ENCODE peak calls at places on chromosomes 12 and 14, in ten cellular contexts. X is prostate gland, W is PC-3, A is aorta, T is right lobe of liver, J is esophagus squamous epithelium, Y is suprapubic skin, K is psoas muscle, S is heart left ventricle, I is gastrocnemius medialis. Q is an unnamed sample.

GRCh38 chr14:95683793-95684192 is 2.4 kb upstream of the TCL1B start:
- DNase-seq in T (no peak), S (no peak), I (no peak), X (no peak), K (no peak), J (no peak), W (peak; percentile 23), A (no peak), Y (peak; percentile 72), Q (no peak)

GRCh38 chr14:77197988-77198387 is 16.4 kb downstream of the TMEM63C start:
- DNase-seq in K (no peak), Y (no peak), X (no peak), W (no peak), J (no peak), T (no peak), I (no peak), A (no peak), S (no peak), Q (no peak)

GRCh38 chr12:24360907-24361306 is 411.4 kb upstream of the SOX5 start:
- DNase-seq in Y (no peak), S (no peak), I (no peak), T (no peak), J (no peak), W (no peak), A (no peak), K (no peak), X (no peak), Q (no peak)

GRCh38 chr12:6958609-6959375 is 7.6 kb downstream of the PTPN6 start:
- DNase-seq in A (no peak), X (no peak), J (no peak), K (peak; percentile 30), Y (no peak), S (peak; percentile 54), I (no peak), T (peak; percentile 64), W (no peak), Q (peak; percentile 70)

GRCh38 chr12:19095869-19096480 is 33.6 kb upstream of the PLEKHA5 start:
- DNase-seq in K (no peak), X (no peak), Y (no peak), A (no peak), I (no peak), S (no peak), J (no peak), T (no peak), W (peak; percentile 62), Q (no peak)

GRCh38 chr12:48311313-48311712 is 39.4 kb downstream of the ZNF641 start:
- DNase-seq in K (no peak), W (no peak), I (no peak), S (no peak), T (no peak), J (no peak), Y (no peak), A (no peak), X (no peak), Q (no peak)

GRCh38 chr14:93797536-93797935 is 9.3 kb upstream of the PRIMA1 start:
- DNase-seq in S (no peak), X (peak; percentile 29), T (no peak), W (no peak), J (no peak), K (no peak), Y (no peak), A (no peak), I (no peak), Q (no peak)

GRCh38 chr12:12070674-12071661 is at the start of gene BCL2L14:
- DNase-seq in X (peak; percentile 35), S (no peak), T (no peak), A (no peak), I (no peak), Y (no peak), J (no peak), K (no peak), W (peak; percentile 30), Q (no peak)

GRCh38 chr14:97697772-97698171 is 900.6 kb downstream of the VRK1 start:
- DNase-seq in T (no peak), A (no peak), I (no peak), X (no peak), Y (no peak), S (no peak), K (no peak), W (no peak), J (no peak), Q (no peak)

GRCh38 chr14:78152246-78153068 is 17.7 kb upstream of the NRXN3 start:
- DNase-seq in I (no peak), X (no peak), T (no peak), W (no peak), S (no peak), Y (no peak), J (no peak), A (no peak), K (no peak), Q (no peak)

GRCh38 chr12:117100251-117100650 is 1.0 kb upstream of the TESC start:
- DNase-seq in I (no peak), X (no peak), Y (no peak), S (no peak), J (no peak), T (peak; percentile 31), K (no peak), W (peak; percentile 22), A (peak; percentile 41), Q (no peak)

GRCh38 chr12:124709722-124710656 is 142.6 kb upstream of the NCOR2 start:
- DNase-seq in A (no peak), T (no peak), Y (no peak), W (no peak), X (no peak), J (no peak), S (peak; percentile 2), K (no peak), I (no peak), Q (no peak)

GRCh38 chr12:100234591-100235304 is 32.1 kb downstream of the DEPDC4 start:
- DNase-seq in X (peak; percentile 17), S (no peak), K (no peak), T (no peak), I (no peak), J (no peak), Y (no peak), W (peak; percentile 81), A (no peak), Q (no peak)

GRCh38 chr12:7217475-7218069 is 28.1 kb downstream of the PEX5 start:
- DNase-seq in J (no peak), X (no peak), A (no peak), S (no peak), W (no peak), Y (no peak), T (no peak), I (no peak), K (no peak), Q (no peak)

GRCh38 chr14:70073924-70074566 is 114.7 kb downstream of the SLC8A3 start:
- DNase-seq in T (peak; percentile 83), I (peak; percentile 53), S (peak; percentile 36), W (peak; percentile 79), K (peak; percentile 43), J (no peak), X (peak; percentile 58), A (peak; percentile 58), Y (no peak), Q (peak; percentile 3)

GRCh38 chr12:43102506-43103269 is 449.3 kb downstream of the ADAMTS20 start:
- DNase-seq in S (no peak), I (no peak), A (no peak), J (no peak), X (no peak), K (no peak), Y (no peak), W (no peak), T (no peak), Q (no peak)

GRCh38 chr12:43103866-43104265 is 448.1 kb downstream of the ADAMTS20 start:
- DNase-seq in T (no peak), K (no peak), S (no peak), A (no peak), X (no peak), I (no peak), J (no peak), Y (no peak), W (no peak), Q (no peak)

GRCh38 chr12:43106355-43106754 is 445.6 kb downstream of the ADAMTS20 start:
- DNase-seq in I (no peak), K (no peak), T (no peak), S (no peak), X (no peak), A (no peak), W (no peak), J (no peak), Y (no peak), Q (no peak)

GRCh38 chr12:43105426-43105981 is 446.5 kb downstream of the ADAMTS20 start:
- DNase-seq in A (no peak), Y (no peak), K (no peak), J (no peak), S (no peak), I (no peak), X (no peak), T (no peak), W (no peak), Q (no peak)

GRCh38 chr12:43104524-43104923 is 447.5 kb downstream of the ADAMTS20 start:
- DNase-seq in I (no peak), W (peak; percentile 69), Y (no peak), S (no peak), X (no peak), T (no peak), K (no peak), J (no peak), A (no peak), Q (no peak)
- H3K4me1 ChIP-seq in I (no peaks in the 10 kb centered on the region), W (peaks cover 15% of the 10 kb centered on the region), Y (no peaks in the 10 kb centered on the region), S (no peaks in the 10 kb centered on the region), X (no peaks in the 10 kb centered on the region), T (no peaks in the 10 kb centered on the region), K (no peaks in the 10 kb centered on the region), J (no peaks in the 10 kb centered on the region), A (no peaks in the 10 kb centered on the region), Q (no peaks in the 10 kb centered on the region)

GRCh38 chr14:36313898-36314297 is 6.5 kb downstream of the MBIP start:
- DNase-seq in A (no peak), W (peak; percentile 30), J (no peak), S (no peak), I (no peak), K (no peak), Y (no peak), X (no peak), T (no peak), Q (no peak)
- H3K27ac ChIP-seq in A (no peak overlapping the region), W (no peak overlapping the region), J (no peak overlapping the region), S (no peak overlapping the region), I (no peak overlapping the region), K (no peak overlapping the region), Y (no peak overlapping the region), X (no peak overlapping the region), T (no peak overlapping the region), Q (no peak overlapping the region)

DNA sequence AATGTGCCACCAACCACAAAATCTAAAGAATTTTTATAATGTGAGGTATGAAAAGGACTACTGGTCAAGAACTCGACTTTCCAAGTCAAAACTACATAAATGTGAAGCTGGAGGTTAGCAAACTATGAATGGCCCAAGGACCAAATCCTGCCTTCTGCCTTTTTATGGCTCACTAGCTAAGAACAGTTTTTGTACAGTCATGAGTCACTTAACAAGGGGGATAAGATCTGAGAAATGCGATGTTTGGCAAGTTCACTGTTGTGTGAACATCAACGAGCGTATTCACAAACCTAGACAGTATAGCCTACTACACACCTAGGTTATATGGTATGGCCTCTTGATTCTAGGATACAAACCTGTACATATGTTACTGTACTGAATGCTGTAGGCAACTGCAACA is 28.2 kb downstream of the FERMT2 start:
- DNase-seq in I (no peak), X (no peak), K (no peak), S (no peak), A (no peak), J (no peak), W (peak; percentile 84), Y (no peak), T (no peak), Q (no peak)
- H3K4me1 ChIP-seq in I (peaks cover 73% of the 10 kb centered on the region), X (no peaks in the 10 kb centered on the region), K (peaks cover 90% of the 10 kb centered on the region), S (peaks cover 95% of the 10 kb centered on the region), A (peaks cover 19% of the 10 kb centered on the region), J (peaks cover 15% of the 10 kb centered on the region), W (peaks cover 82% of the 10 kb centered on the region), Y (peaks cover 34% of the 10 kb centered on the region), T (no peaks in the 10 kb centered on the region), Q (peaks cover 16% of the 10 kb centered on the region)

GRCh38 chr14:62599616-62600385 is 445.5 kb downstream of the KCNH5 start:
- DNase-seq in I (no peak), K (no peak), W (no peak), S (no peak), J (no peak), A (no peak), Y (no peak), X (no peak), T (no peak), Q (no peak)
- H3K27ac ChIP-seq in I (no peak overlapping the region), K (no peak overlapping the region), W (no peak overlapping the region), S (no peak overlapping the region), J (no peak overlapping the region), A (no peak overlapping the region), Y (no peak overlapping the region), X (no peak overlapping the region), T (no peak overlapping the region), Q (no peak overlapping the region)

Q was measured in effector memory CD4-positive, alpha-beta T cell.